ENCODE peak calls at places on chromosome 19, in four cellular contexts. K, Q, I and G are unnamed samples.
A peak's percentile ranks its signal among the peaks of the same experiment; 100 is the strongest.

GRCh38 chr19:33473644-33474305 is 47.8 kb downstream of the PEPD start:
- DNase-seq in K (peak; percentile 75), Q (no peak), I (no peak), G (peak; percentile 49)

GRCh38 chr19:45646345-45646698 is 7.1 kb upstream of the EML2 start:
- DNase-seq in K (no peak), Q (no peak), I (no peak), G (no peak)

GRCh38 chr19:15251010-15251748 is 18.9 kb upstream of the EPHX3 start:
- DNase-seq in K (peak; percentile 80), Q (no peak), I (no peak), G (no peak)

GRCh38 chr19:50568321-50569022 is at the start of gene LRRC4B:
- DNase-seq in K (no peak), Q (no peak), I (peak; percentile 69), G (no peak)

GRCh38 chr19:1171755-1172352 is 2.2 kb downstream of the SBNO2 start:
- DNase-seq in K (no peak), Q (no peak), I (no peak), G (no peak)

GRCh38 chr19:18220632-18221275 is 5.5 kb downstream of the PDE4C start:
- DNase-seq in K (no peak), Q (no peak), I (peak; percentile 67), G (no peak)

GRCh38 chr19:34962281-34962944 is 1.6 kb downstream of the ZNF792 start:
- DNase-seq in K (no peak), Q (no peak), I (no peak), G (no peak)

GRCh38 chr19:45404557-45405434 is at the start of gene PPP1R13L:
- DNase-seq in K (peak; percentile 87), Q (peak; percentile 51), I (peak; percentile 73), G (peak; percentile 42)

GRCh38 chr19:19562665-19563347 is 24.7 kb downstream of the CILP2 start:
- DNase-seq in K (no peak), Q (no peak), I (no peak), G (no peak)

GRCh38 chr19:47725759-47726401 is 12.7 kb downstream of the EHD2 start:
- DNase-seq in K (no peak), Q (no peak), I (no peak), G (no peak)

GRCh38 chr19:18608102-18608804 is 1.7 kb upstream of the CRLF1 start:
- DNase-seq in K (no peak), Q (no peak), I (no peak), G (no peak)

GRCh38 chr19:3367572-3368440 is 1.4 kb downstream of the NFIC start:
- DNase-seq in K (no peak), Q (no peak), I (no peak), G (no peak)

GRCh38 chr19:14147797-14148605 is 11.6 kb upstream of the ASF1B start:
- DNase-seq in K (peak; percentile 54), Q (peak; percentile 45), I (peak; percentile 80), G (peak; percentile 4)

GRCh38 chr19:51699170-51699569 is 6.0 kb downstream of the SPACA6 start:
- DNase-seq in K (no peak), Q (no peak), I (no peak), G (no peak)

GRCh38 chr19:39070888-39071287 is 13.3 kb upstream of the ACP7 start:
- DNase-seq in K (peak; percentile 32), Q (no peak), I (no peak), G (no peak)

GRCh38 chr19:55368701-55369563 is 1.3 kb downstream of the IL11 start:
- DNase-seq in K (peak; percentile 52), Q (no peak), I (peak; percentile 45), G (no peak)

GRCh38 chr19:36113895-36114762 is 546 bp downstream of the POLR2I start:
- DNase-seq in K (no peak), Q (no peak), I (peak; percentile 24), G (no peak)

GRCh38 chr19:7558667-7559066 is 23.1 kb downstream of the PNPLA6 start:
- DNase-seq in K (no peak), Q (no peak), I (no peak), G (no peak)

GRCh38 chr19:55272142-55272541 is 7.8 kb downstream of the HSPBP1 start:
- DNase-seq in K (no peak), Q (no peak), I (no peak), G (no peak)

GRCh38 chr19:32870981-32871451 is 1.4 kb upstream of the SLC7A9 start:
- DNase-seq in K (no peak), Q (no peak), I (no peak), G (no peak)

GRCh38 chr19:282501-282900 is 8.7 kb downstream of the PLPP2 start:
- DNase-seq in K (no peak), Q (no peak), I (no peak), G (no peak)

GRCh38 chr19:17244618-17245534 is 843 bp downstream of the NR2F6 start:
- DNase-seq in K (no peak), Q (peak; percentile 36), I (no peak), G (no peak)

GRCh38 chr19:15644066-15644741 is 3.5 kb downstream of the CYP4F3 start:
- DNase-seq in K (no peak), Q (no peak), I (no peak), G (no peak)

GRCh38 chr19:35793381-35794165 is 18.2 kb downstream of the ARHGAP33 start:
- DNase-seq in K (no peak), Q (no peak), I (no peak), G (no peak)

GRCh38 chr19:18725755-18726416 is 42.4 kb downstream of the CRTC1 start:
- DNase-seq in K (no peak), Q (no peak), I (no peak), G (no peak)

GRCh38 chr19:52142001-52142595 is 2.4 kb upstream of the ZNF616 start:
- DNase-seq in K (no peak), Q (no peak), I (no peak), G (no peak)

GRCh38 chr19:29155683-29156082 is 57.3 kb downstream of the UQCRFS1 start:
- DNase-seq in K (no peak), Q (no peak), I (no peak), G (no peak)

GRCh38 chr19:7783991-7784421 is 21.0 kb downstream of the CLEC4M start:
- DNase-seq in K (peak; percentile 6), Q (no peak), I (no peak), G (no peak)

GRCh38 chr19:32890841-32891240 is 21.3 kb upstream of the SLC7A9 start:
- DNase-seq in K (no peak), Q (no peak), I (no peak), G (no peak)

GRCh38 chr19:20503536-20503935 is 62.0 kb downstream of the ZNF737 start:
- DNase-seq in K (peak; percentile 8), Q (no peak), I (no peak), G (no peak)

GRCh38 chr19:43438291-43439162 is 23.8 kb downstream of the TEX101 start:
- DNase-seq in K (no peak), Q (no peak), I (no peak), G (no peak)

GRCh38 chr19:53881482-53882390 is at the start of gene PRKCG:
- DNase-seq in K (no peak), Q (peak; percentile 42), I (peak; percentile 83), G (no peak)

GRCh38 chr19:1854542-1855039 is 6.3 kb upstream of the REXO1 start:
- DNase-seq in K (no peak), Q (no peak), I (peak; percentile 39), G (no peak)

GRCh38 chr19:11381535-11382369 is 2.4 kb downstream of the EPOR start:
- DNase-seq in K (peak; percentile 80), Q (peak; percentile 82), I (peak; percentile 81), G (no peak)

GRCh38 chr19:48171584-48172170 is 1.2 kb downstream of the ZSWIM9 start:
- DNase-seq in K (no peak), Q (no peak), I (no peak), G (no peak)

GRCh38 chr19:13091400-13092161 is 11.1 kb downstream of the LYL1 start:
- DNase-seq in K (peak; percentile 95), Q (no peak), I (no peak), G (peak; percentile 82)

GRCh38 chr19:54352041-54352440 is 12.7 kb downstream of the LAIR1 start:
- DNase-seq in K (no peak), Q (no peak), I (no peak), G (no peak)

GRCh38 chr19:56110515-56111448 is 10.3 kb downstream of the ZNF787 start:
- DNase-seq in K (peak; percentile 40), Q (no peak), I (peak; percentile 57), G (no peak)

GRCh38 chr19:34310494-34310981 is 54.5 kb upstream of the GPI start:
- DNase-seq in K (no peak), Q (peak; percentile 64), I (no peak), G (no peak)